ENCODE peak calls at places on chromosomes 5 and 9, in six cellular contexts. One of them, this sample, is unnamed.
A peak's percentile ranks its signal among the peaks of the same experiment; 100 is the strongest.

GRCh38 chr9:101333490-101333889 is 51.3 kb downstream of the BAAT start:
- DNase-seq in Panc1: no peak
- DNase-seq in prostate gland: no peak
- DNase-seq in breast epithelium: no peak
- DNase-seq in K562: no peak
- DNase-seq in H1: no peak
- DNase-seq in this sample: no peak

GRCh38 chr9:107740088-107740980 is 250.8 kb upstream of the KLF4 start:
- DNase-seq in K562: no peak
- DNase-seq in breast epithelium: no peak
- DNase-seq in prostate gland: peak; percentile 55
- DNase-seq in Panc1: no peak
- DNase-seq in H1: no peak
- DNase-seq in this sample: no peak

GRCh38 chr5:15459200-15459599 is 40.8 kb upstream of the FBXL7 start:
- DNase-seq in breast epithelium: no peak
- DNase-seq in Panc1: no peak
- DNase-seq in H1: no peak
- DNase-seq in K562: no peak
- DNase-seq in prostate gland: no peak
- DNase-seq in this sample: no peak

GRCh38 chr9:85377751-85378289 is 363.9 kb downstream of the AGTPBP1 start:
- DNase-seq in breast epithelium: no peak
- DNase-seq in prostate gland: no peak
- DNase-seq in H1: no peak
- DNase-seq in Panc1: no peak
- DNase-seq in K562: no peak
- DNase-seq in this sample: no peak

GRCh38 chr9:38120961-38121360 is 51.9 kb upstream of the SHB start:
- DNase-seq in H1: peak; percentile 8
- DNase-seq in K562: no peak
- DNase-seq in breast epithelium: no peak
- DNase-seq in prostate gland: no peak
- DNase-seq in Panc1: no peak
- DNase-seq in this sample: no peak

GRCh38 chr9:109289186-109289585 is 31.7 kb downstream of the EPB41L4B start:
- DNase-seq in H1: no peak
- DNase-seq in breast epithelium: no peak
- DNase-seq in K562: no peak
- DNase-seq in Panc1: no peak
- DNase-seq in prostate gland: peak; percentile 26
- DNase-seq in this sample: peak; percentile 28

GRCh38 chr5:173693670-173694069 is 77.2 kb upstream of the BOD1 start:
- DNase-seq in K562: peak; percentile 48
- DNase-seq in Panc1: no peak
- DNase-seq in H1: no peak
- DNase-seq in breast epithelium: no peak
- DNase-seq in prostate gland: no peak
- DNase-seq in this sample: no peak

GRCh38 chr5:76290321-76290757 is 112.7 kb upstream of the IQGAP2 start:
- DNase-seq in prostate gland: peak; percentile 83
- DNase-seq in K562: no peak
- DNase-seq in H1: no peak
- DNase-seq in Panc1: no peak
- DNase-seq in breast epithelium: no peak
- DNase-seq in this sample: no peak

GRCh38 chr5:41071975-41072374 is 833 bp upstream of the MROH2B start:
- DNase-seq in prostate gland: no peak
- DNase-seq in H1: no peak
- DNase-seq in breast epithelium: no peak
- DNase-seq in K562: no peak
- DNase-seq in Panc1: no peak
- DNase-seq in this sample: no peak

GRCh38 chr5:127013407-127013806 is 17.0 kb downstream of the MARCHF3 start:
- DNase-seq in K562: no peak
- DNase-seq in H1: no peak
- DNase-seq in prostate gland: no peak
- DNase-seq in Panc1: no peak
- DNase-seq in breast epithelium: no peak
- DNase-seq in this sample: no peak

GRCh38 chr5:61334224-61335196 is 2.5 kb downstream of the ZSWIM6 start:
- DNase-seq in breast epithelium: no peak
- DNase-seq in Panc1: no peak
- DNase-seq in prostate gland: no peak
- DNase-seq in H1: no peak
- DNase-seq in K562: no peak
- DNase-seq in this sample: no peak

GRCh38 chr9:126407125-126407870 is 80.7 kb downstream of the MVB12B start:
- DNase-seq in H1: no peak
- DNase-seq in Panc1: no peak
- DNase-seq in K562: no peak
- DNase-seq in breast epithelium: no peak
- DNase-seq in prostate gland: no peak
- DNase-seq in this sample: no peak
- TF ChIP-seq POLR2AphosphoS5 in H1: no peak
- TF ChIP-seq POLR2AphosphoS5 in Panc1: no peak
- TF ChIP-seq POLR2AphosphoS5 in K562: no peak
- TF ChIP-seq POLR2AphosphoS5 in breast epithelium: no peak
- TF ChIP-seq POLR2AphosphoS5 in prostate gland: no peak
- TF ChIP-seq POLR2AphosphoS5 in this sample: no peak

DNA sequence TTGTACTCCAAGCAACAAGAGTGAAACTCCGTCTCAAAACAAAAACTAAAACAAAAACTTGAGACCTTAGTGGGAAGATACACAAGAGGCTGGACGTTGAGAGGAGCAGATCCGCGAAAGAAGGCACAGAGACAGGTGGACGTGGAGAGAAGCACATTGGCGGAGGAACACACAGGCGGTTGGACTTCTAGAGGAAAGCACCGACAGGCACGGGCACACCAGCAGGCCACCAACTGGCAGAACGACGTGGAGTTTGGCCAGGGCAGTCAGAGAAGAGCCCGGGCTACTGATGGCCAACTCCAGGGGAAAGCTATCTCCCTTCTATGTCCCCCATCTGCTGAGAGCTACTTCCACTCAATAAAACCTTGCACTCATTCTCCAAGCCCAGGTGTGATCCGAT is 482.7 kb downstream of the GABRG2 start:
- DNase-seq in K562: no peak
- DNase-seq in H1: no peak
- DNase-seq in Panc1: no peak
- DNase-seq in breast epithelium: no peak
- DNase-seq in prostate gland: no peak
- DNase-seq in this sample: no peak
- H3K4me1 ChIP-seq in K562: no peaks in the 10 kb centered on the region
- H3K4me1 ChIP-seq in H1: no peaks in the 10 kb centered on the region
- H3K4me1 ChIP-seq in Panc1: no peaks in the 10 kb centered on the region
- H3K4me1 ChIP-seq in breast epithelium: no peaks in the 10 kb centered on the region
- H3K4me1 ChIP-seq in prostate gland: no peaks in the 10 kb centered on the region
- H3K4me1 ChIP-seq in this sample: no peaks in the 10 kb centered on the region

GRCh38 chr5:149060325-149060724 is 2.5 kb downstream of the SH3TC2 start:
- DNase-seq in K562: peak; percentile 18
- DNase-seq in prostate gland: no peak
- DNase-seq in breast epithelium: no peak
- DNase-seq in H1: no peak
- DNase-seq in Panc1: no peak
- DNase-seq in this sample: no peak
- TF ChIP-seq POLR2AphosphoS5 in K562: no peak
- TF ChIP-seq POLR2AphosphoS5 in prostate gland: no peak
- TF ChIP-seq POLR2AphosphoS5 in breast epithelium: no peak
- TF ChIP-seq POLR2AphosphoS5 in H1: no peak
- TF ChIP-seq POLR2AphosphoS5 in Panc1: no peak
- TF ChIP-seq POLR2AphosphoS5 in this sample: no peak

GRCh38 chr5:139709587-139710369 is 61.6 kb downstream of the CXXC5 start:
- DNase-seq in breast epithelium: no peak
- DNase-seq in Panc1: no peak
- DNase-seq in H1: peak; percentile 90
- DNase-seq in K562: peak; percentile 60
- DNase-seq in prostate gland: no peak
- DNase-seq in this sample: no peak
- H3K4me1 ChIP-seq in breast epithelium: peaks cover 12% of the 10 kb centered on the region
- H3K4me1 ChIP-seq in Panc1: peaks cover 26% of the 10 kb centered on the region
- H3K4me1 ChIP-seq in H1: peaks cover 25% of the 10 kb centered on the region
- H3K4me1 ChIP-seq in K562: peaks cover 55% of the 10 kb centered on the region
- H3K4me1 ChIP-seq in prostate gland: no peaks in the 10 kb centered on the region
- H3K4me1 ChIP-seq in this sample: peaks cover 35% of the 10 kb centered on the region

GRCh38 chr5:116492016-116492623 is 82.5 kb downstream of the SEMA6A start:
- DNase-seq in prostate gland: no peak
- DNase-seq in Panc1: no peak
- DNase-seq in breast epithelium: no peak
- DNase-seq in H1: no peak
- DNase-seq in K562: no peak
- DNase-seq in this sample: no peak
- TF ChIP-seq POLR2AphosphoS5 in prostate gland: no peak
- TF ChIP-seq POLR2AphosphoS5 in Panc1: no peak
- TF ChIP-seq POLR2AphosphoS5 in breast epithelium: no peak
- TF ChIP-seq POLR2AphosphoS5 in H1: no peak
- TF ChIP-seq POLR2AphosphoS5 in K562: no peak
- TF ChIP-seq POLR2AphosphoS5 in this sample: no peak

DNA sequence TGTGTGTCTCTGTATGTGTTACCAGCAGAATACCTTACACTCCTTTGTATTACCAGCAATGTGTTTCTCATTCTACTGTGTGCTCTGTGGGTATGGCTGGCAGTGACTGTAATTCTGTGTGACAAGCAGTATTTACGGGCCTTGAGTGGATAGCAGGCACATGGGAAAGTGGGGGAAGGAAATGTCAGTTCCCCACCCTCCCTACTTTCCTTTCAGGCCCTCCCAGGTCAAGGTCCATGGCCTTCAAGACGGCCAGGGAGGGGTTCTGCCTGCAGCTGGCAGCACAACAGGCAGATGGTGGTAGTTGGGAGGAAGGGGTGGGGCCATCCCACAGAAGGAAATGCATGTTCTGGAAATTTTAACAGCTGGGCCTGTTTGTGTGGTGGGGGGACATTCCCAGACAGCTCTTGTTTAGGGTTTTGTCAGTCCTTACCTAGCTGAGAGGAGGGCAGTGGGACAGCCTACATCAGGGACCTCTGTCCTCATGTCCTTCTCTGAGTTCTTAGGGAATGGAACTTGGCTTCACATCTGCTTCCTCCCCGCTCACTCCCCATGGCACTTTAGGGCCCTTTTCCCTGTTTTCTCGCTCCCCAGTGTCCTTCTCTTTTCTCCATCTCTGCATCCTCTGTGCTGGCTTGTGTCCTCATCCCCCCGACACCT is 14.6 kb upstream of the TNIP1 start:
- DNase-seq in Panc1: no peak
- DNase-seq in K562: no peak
- DNase-seq in H1: no peak
- DNase-seq in prostate gland: no peak
- DNase-seq in breast epithelium: no peak
- DNase-seq in this sample: no peak
- H3K4me1 ChIP-seq in Panc1: peaks cover 9% of the 10 kb centered on the region
- H3K4me1 ChIP-seq in K562: peaks cover 30% of the 10 kb centered on the region
- H3K4me1 ChIP-seq in H1: peaks cover 1% of the 10 kb centered on the region
- H3K4me1 ChIP-seq in prostate gland: no peaks in the 10 kb centered on the region
- H3K4me1 ChIP-seq in breast epithelium: peaks cover 7% of the 10 kb centered on the region
- H3K4me1 ChIP-seq in this sample: peaks cover 66% of the 10 kb centered on the region

GRCh38 chr9:123111977-123112869 is 78.8 kb downstream of the GPR21 start:
- DNase-seq in breast epithelium: no peak
- DNase-seq in prostate gland: no peak
- DNase-seq in K562: no peak
- DNase-seq in H1: no peak
- DNase-seq in Panc1: no peak
- DNase-seq in this sample: peak; percentile 76
- TF ChIP-seq POLR2AphosphoS5 in breast epithelium: no peak
- TF ChIP-seq POLR2AphosphoS5 in prostate gland: no peak
- TF ChIP-seq POLR2AphosphoS5 in K562: no peak
- TF ChIP-seq POLR2AphosphoS5 in H1: peak; percentile 82
- TF ChIP-seq POLR2AphosphoS5 in Panc1: no peak
- TF ChIP-seq POLR2AphosphoS5 in this sample: no peak